ENCODE peak calls at places on chromosomes 13 and 19, in six cellular contexts. T is stimulated activated CD8-positive, alpha-beta memory T cell treated with anti-CD3 and anti-CD28 coated beads, Interleukin-4, amount 100 ng/mL, for 1 hour; X is GM13977; R is substantia nigra; P is KG1; D is breast epithelium. Y is an unnamed sample.

GRCh38 chr19:55488986-55489710 is 912 bp downstream of the SSC5D start:
- DNase-seq in D (no peak), R (no peak), X (no peak), P (no peak), T (no peak), Y (no peak)

GRCh38 chr13:60066206-60066605 is 97.5 kb downstream of the DIAPH3 start:
- DNase-seq in X (no peak), T (no peak), R (no peak), D (no peak), P (no peak), Y (no peak)

GRCh38 chr19:49690656-49691242 is at the start of gene CPT1C:
- DNase-seq in X (peak), D (peak), R (peak), P (no peak), T (no peak), Y (peak)

GRCh38 chr13:61770697-61771096 is 355.0 kb upstream of the PCDH20 start:
- DNase-seq in D (no peak), P (no peak), R (no peak), T (no peak), X (no peak), Y (no peak)

GRCh38 chr19:27744926-27745844 is 1467.8 kb downstream of the UQCRFS1 start:
- DNase-seq in P (no peak), R (no peak), T (no peak), D (no peak), X (no peak), Y (peak)

GRCh38 chr13:79451500-79451962 is 29.4 kb upstream of the NDFIP2 start:
- DNase-seq in T (peak), R (no peak), P (peak), D (no peak), X (peak), Y (no peak)

GRCh38 chr13:76828316-76828741 is 57.9 kb downstream of the KCTD12 start:
- DNase-seq in X (peak), D (no peak), P (no peak), R (no peak), T (no peak), Y (no peak)

GRCh38 chr19:2636897-2637683 is 65.4 kb downstream of the GNG7 start:
- DNase-seq in D (no peak), T (peak), X (peak), P (no peak), R (peak), Y (peak)

GRCh38 chr19:41311613-41312012 is 1.6 kb downstream of the CCDC97 start:
- DNase-seq in X (no peak), D (no peak), R (no peak), T (no peak), P (no peak), Y (no peak)

GRCh38 chr19:11539495-11540365 is 1.1 kb downstream of the CNN1 start:
- DNase-seq in X (no peak), T (no peak), P (no peak), R (no peak), D (peak), Y (no peak)

GRCh38 chr13:38590796-38591507 is 95.9 kb upstream of the FREM2 start:
- DNase-seq in T (no peak), D (no peak), X (no peak), R (no peak), P (no peak), Y (no peak)

GRCh38 chr13:45409993-45410392 is 8.2 kb downstream of the SLC25A30 start:
- DNase-seq in T (no peak), X (no peak), D (no peak), R (no peak), P (no peak), Y (no peak)

Y was measured in midbrain.